ENCODE peak calls at places on chromosomes 12 and 14, in eight cellular contexts. B is amniotic stem cell; M is GM10248; L is HT1080; Z is activated effector memory CD4-positive, alpha-beta T cell treated with anti-CD3 and anti-CD28 coated beads, Interleukin-2, amount 50 U/mL, for 16 hours; J is omental fat pad; Q is choroid plexus epithelial cell; N is iris pigment epithelial cell. Y is an unnamed sample.

GRCh38 chr14:74018029-74018703 is 922 bp downstream of the ENTPD5 start:
- DNase-seq in B (peak; percentile 26), N (peak; percentile 76), J (no peak), L (peak; percentile 63), M (peak; percentile 47), Z (no peak), Q (peak; percentile 73), Y (no peak)

GRCh38 chr12:24991209-24992049 is 42.5 kb upstream of the BCAT1 start:
- DNase-seq in J (no peak), Q (peak; percentile 84), Z (no peak), B (no peak), M (peak; percentile 63), L (peak; percentile 47), N (peak; percentile 67), Y (peak; percentile 78)

GRCh38 chr12:58395470-58395869 is 454.1 kb downstream of the ATP23 start:
- DNase-seq in B (no peak), J (no peak), Q (peak; percentile 30), L (peak; percentile 80), Z (no peak), N (peak; percentile 57), M (no peak), Y (no peak)

GRCh38 chr12:114221136-114221838 is 184.7 kb downstream of the TBX5 start:
- DNase-seq in B (no peak), J (no peak), L (no peak), Q (no peak), Z (no peak), N (no peak), M (no peak), Y (peak; percentile 21)

GRCh38 chr12:48037267-48037915 is 33.1 kb upstream of the COL2A1 start:
- DNase-seq in M (no peak), J (no peak), L (no peak), N (peak; percentile 31), B (no peak), Z (no peak), Q (peak; percentile 70), Y (peak; percentile 63)

GRCh38 chr12:90961154-90961553 is 6.2 kb upstream of the CCER1 start:
- DNase-seq in L (no peak), N (no peak), B (no peak), Z (no peak), J (no peak), M (no peak), Q (no peak), Y (no peak)

GRCh38 chr12:116687888-116688287 is 50.0 kb downstream of the SPRING1 start:
- DNase-seq in L (peak; percentile 47), Q (peak; percentile 34), Z (peak; percentile 70), N (peak; percentile 18), J (no peak), B (no peak), M (peak; percentile 46), Y (peak; percentile 26)

GRCh38 chr12:117048585-117048904 is 50.7 kb downstream of the TESC start:
- DNase-seq in M (no peak), L (no peak), Z (no peak), N (no peak), B (no peak), J (no peak), Q (no peak), Y (no peak)

GRCh38 chr12:120007272-120007671 is 18.2 kb downstream of the BICDL1 start:
- DNase-seq in Z (peak; percentile 85), M (peak; percentile 31), J (no peak), L (no peak), Q (no peak), B (no peak), N (no peak), Y (no peak)

GRCh38 chr14:91230363-91231035 is 14.0 kb downstream of the GPR68 start:
- DNase-seq in M (no peak), B (no peak), J (no peak), Q (peak; percentile 45), N (peak; percentile 49), L (peak; percentile 79), Z (no peak), Y (peak; percentile 53)

GRCh38 chr12:6180300-6181051 is 19.7 kb upstream of the CD9 start:
- DNase-seq in B (no peak), J (no peak), Z (no peak), L (peak; percentile 84), M (no peak), N (peak; percentile 78), Q (peak; percentile 77), Y (peak; percentile 89)

GRCh38 chr12:32895688-32896437 is 714 bp downstream of the PKP2 start:
- DNase-seq in J (no peak), N (no peak), L (no peak), Z (no peak), M (no peak), B (no peak), Q (no peak), Y (no peak)

GRCh38 chr12:26642361-26642760 is 190.6 kb downstream of the ITPR2 start:
- DNase-seq in N (no peak), Q (no peak), L (peak; percentile 55), M (no peak), Z (no peak), J (no peak), B (no peak), Y (no peak)

GRCh38 chr14:84361476-84361875 is 1168.5 kb upstream of the FLRT2 start:
- DNase-seq in J (no peak), L (no peak), Q (no peak), B (no peak), Z (no peak), M (no peak), N (no peak), Y (no peak)

GRCh38 chr12:91414147-91414546 is 231.5 kb upstream of the DCN start:
- DNase-seq in M (no peak), Q (no peak), L (no peak), N (no peak), Z (no peak), B (no peak), J (no peak), Y (no peak)

GRCh38 chr14:24665440-24665991 is 31.5 kb upstream of the GZMB start:
- DNase-seq in L (no peak), J (no peak), B (no peak), M (peak; percentile 55), Z (no peak), Q (no peak), N (no peak), Y (no peak)

GRCh38 chr12:124747426-124748161 is 116.1 kb downstream of the SCARB1 start:
- DNase-seq in Q (peak; percentile 89), Z (no peak), N (peak; percentile 92), L (peak; percentile 89), J (no peak), B (no peak), M (no peak), Y (peak; percentile 95)

GRCh38 chr14:71117839-71118743 is 210.8 kb downstream of the PCNX1 start:
- DNase-seq in Z (no peak), N (peak; percentile 97), Q (peak; percentile 80), M (peak; percentile 35), J (no peak), B (peak; percentile 86), L (peak; percentile 86), Y (peak; percentile 97)

GRCh38 chr14:52012635-52013034 is 23.3 kb downstream of the RTRAF start:
- DNase-seq in B (no peak), L (no peak), N (peak; percentile 61), Q (peak; percentile 92), J (no peak), Z (no peak), M (no peak), Y (peak; percentile 86)

GRCh38 chr12:11553871-11554533 is 95.5 kb upstream of the ETV6 start:
- DNase-seq in N (peak; percentile 56), M (peak; percentile 70), Z (no peak), L (peak; percentile 53), B (peak; percentile 43), J (no peak), Q (peak; percentile 75), Y (peak; percentile 73)

GRCh38 chr12:69085852-69086251 is 152.9 kb upstream of the CPM start:
- DNase-seq in B (no peak), L (no peak), Q (no peak), Z (no peak), J (no peak), N (no peak), M (no peak), Y (no peak)

GRCh38 chr12:84912191-84913142 is at the start of gene SLC6A15:
- DNase-seq in Q (peak; percentile 96), M (peak; percentile 25), N (peak; percentile 97), Z (peak; percentile 60), B (peak; percentile 52), L (peak; percentile 92), J (no peak), Y (peak; percentile 88)

GRCh38 chr12:133130808-133131128 is 341 bp downstream of the ZNF10 start:
- DNase-seq in Z (no peak), N (no peak), Q (peak; percentile 30), L (no peak), M (peak; percentile 10), B (no peak), J (no peak), Y (no peak)

GRCh38 chr12:71125515-71125914 is 32.3 kb downstream of the TSPAN8 start:
- DNase-seq in Z (no peak), J (no peak), M (no peak), L (no peak), Q (peak; percentile 67), B (no peak), N (no peak), Y (peak; percentile 22)

GRCh38 chr12:116247377-116247776 is 30.1 kb downstream of the MED13L start:
- DNase-seq in J (no peak), B (no peak), N (peak; percentile 59), Q (peak; percentile 53), Z (no peak), M (no peak), L (no peak), Y (peak; percentile 23)

GRCh38 chr14:98181768-98182167 is 1090.2 kb downstream of the BCL11B start:
- DNase-seq in Z (no peak), Q (no peak), L (no peak), J (no peak), M (no peak), B (no peak), N (no peak), Y (no peak)

GRCh38 chr12:87924149-87924548 is 105.1 kb downstream of the C12orf50 start:
- DNase-seq in M (no peak), N (no peak), Q (peak; percentile 22), L (no peak), J (no peak), Z (no peak), B (peak; percentile 34), Y (no peak)

GRCh38 chr12:6167327-6168280 is 32.6 kb upstream of the CD9 start:
- DNase-seq in Z (peak; percentile 83), Q (peak; percentile 96), J (no peak), M (peak; percentile 82), N (peak; percentile 98), L (peak; percentile 98), B (peak; percentile 94), Y (peak; percentile 96)

GRCh38 chr12:63821781-63822251 is 22.7 kb upstream of the SRGAP1 start:
- DNase-seq in J (no peak), N (peak; percentile 44), L (no peak), B (no peak), M (no peak), Q (peak; percentile 37), Z (no peak), Y (peak; percentile 19)

GRCh38 chr12:113261847-113262470 is 40.7 kb downstream of the TPCN1 start:
- DNase-seq in N (peak; percentile 73), J (no peak), Z (no peak), L (peak; percentile 11), B (no peak), M (no peak), Q (peak; percentile 55), Y (no peak)

GRCh38 chr14:87014854-87015253 is 978.1 kb downstream of the GALC start:
- DNase-seq in N (no peak), J (no peak), B (no peak), M (no peak), Q (no peak), Z (no peak), L (peak; percentile 2), Y (no peak)

GRCh38 chr14:24921903-24922302 is 128.0 kb downstream of the STXBP6 start:
- DNase-seq in Q (peak; percentile 37), L (peak; percentile 80), Z (no peak), B (no peak), J (no peak), M (no peak), N (peak; percentile 59), Y (peak; percentile 37)

GRCh38 chr14:77590845-77591506 is 25.5 kb downstream of the SPTLC2 start:
- DNase-seq in L (no peak), B (no peak), Q (no peak), M (no peak), J (no peak), Z (no peak), N (no peak), Y (no peak)

GRCh38 chr14:34569750-34570149 is 30.2 kb upstream of the EAPP start:
- DNase-seq in L (no peak), B (no peak), Q (no peak), Z (no peak), N (no peak), M (no peak), J (no peak), Y (no peak)

Y was measured in cardiac fibroblast.